ENCODE peak calls at places on chromosomes 13 and 19, in nine cellular contexts. V is ovary; M is tibial nerve; P is cardiac fibroblast; L is type B pancreatic cell; A is foreskin fibroblast; Y is SK-N-SH; S is brain microvascular endothelial cell; F is CD4-positive, alpha-beta T cell. X is an unnamed sample.

GRCh38 chr19:7718668-7719067 is 13.2 kb downstream of the CLEC4G start:
- DNase-seq in L (no peak), A (no peak), V (no peak), Y (no peak), F (peak; percentile 5), P (no peak), S (no peak), M (no peak), X (no peak)

GRCh38 chr13:102587916-102588315 is 8.9 kb upstream of the TPP2 start:
- DNase-seq in Y (no peak), P (no peak), M (no peak), F (no peak), A (no peak), S (no peak), L (no peak), V (no peak), X (no peak)

GRCh38 chr13:44801990-44802389 is 187.3 kb downstream of the NUFIP1 start:
- DNase-seq in S (peak; percentile 76), M (no peak), V (no peak), L (no peak), Y (no peak), F (no peak), P (peak; percentile 82), A (peak; percentile 94), X (no peak)

GRCh38 chr13:23715762-23716235 is 145.6 kb downstream of the TNFRSF19 start:
- DNase-seq in A (peak; percentile 15), L (no peak), F (no peak), P (no peak), M (no peak), V (no peak), Y (no peak), S (no peak), X (peak; percentile 26)

GRCh38 chr13:112349681-112350080 is 26.5 kb upstream of the SPACA7 start:
- DNase-seq in V (no peak), S (no peak), Y (no peak), A (no peak), L (no peak), M (no peak), P (no peak), F (no peak), X (no peak)

GRCh38 chr19:1852729-1853128 is 4.4 kb upstream of the REXO1 start:
- DNase-seq in S (no peak), V (no peak), M (no peak), P (no peak), L (no peak), F (no peak), A (no peak), Y (no peak), X (no peak)

GRCh38 chr13:41568990-41569387 is 111.6 kb downstream of the RGCC start:
- DNase-seq in A (peak; percentile 80), M (no peak), V (no peak), Y (no peak), L (no peak), S (no peak), F (no peak), P (peak; percentile 79), X (no peak)

GRCh38 chr19:36528921-36529518 is 949 bp upstream of the ZNF260 start:
- DNase-seq in P (no peak), S (no peak), L (no peak), A (no peak), V (no peak), M (no peak), Y (peak; percentile 25), F (no peak), X (peak; percentile 41)

GRCh38 chr13:26500618-26501320 is 56.7 kb upstream of the WASF3 start:
- DNase-seq in L (no peak), V (no peak), M (no peak), F (no peak), P (no peak), S (no peak), Y (no peak), A (no peak), X (no peak)

GRCh38 chr19:35123573-35123972 is 8.0 kb downstream of the FXYD3 start:
- DNase-seq in Y (no peak), P (no peak), A (peak; percentile 59), S (no peak), F (no peak), V (no peak), M (peak; percentile 65), L (no peak), X (no peak)

GRCh38 chr13:102236830-102237621 is 164.8 kb downstream of the FGF14 start:
- DNase-seq in Y (no peak), P (no peak), A (no peak), S (no peak), V (no peak), L (no peak), F (no peak), M (no peak), X (no peak)

GRCh38 chr13:94020833-94021232 is 458.6 kb downstream of the DCT start:
- DNase-seq in Y (no peak), F (no peak), A (peak; percentile 58), S (no peak), L (no peak), V (no peak), M (no peak), P (no peak), X (no peak)

DNA sequence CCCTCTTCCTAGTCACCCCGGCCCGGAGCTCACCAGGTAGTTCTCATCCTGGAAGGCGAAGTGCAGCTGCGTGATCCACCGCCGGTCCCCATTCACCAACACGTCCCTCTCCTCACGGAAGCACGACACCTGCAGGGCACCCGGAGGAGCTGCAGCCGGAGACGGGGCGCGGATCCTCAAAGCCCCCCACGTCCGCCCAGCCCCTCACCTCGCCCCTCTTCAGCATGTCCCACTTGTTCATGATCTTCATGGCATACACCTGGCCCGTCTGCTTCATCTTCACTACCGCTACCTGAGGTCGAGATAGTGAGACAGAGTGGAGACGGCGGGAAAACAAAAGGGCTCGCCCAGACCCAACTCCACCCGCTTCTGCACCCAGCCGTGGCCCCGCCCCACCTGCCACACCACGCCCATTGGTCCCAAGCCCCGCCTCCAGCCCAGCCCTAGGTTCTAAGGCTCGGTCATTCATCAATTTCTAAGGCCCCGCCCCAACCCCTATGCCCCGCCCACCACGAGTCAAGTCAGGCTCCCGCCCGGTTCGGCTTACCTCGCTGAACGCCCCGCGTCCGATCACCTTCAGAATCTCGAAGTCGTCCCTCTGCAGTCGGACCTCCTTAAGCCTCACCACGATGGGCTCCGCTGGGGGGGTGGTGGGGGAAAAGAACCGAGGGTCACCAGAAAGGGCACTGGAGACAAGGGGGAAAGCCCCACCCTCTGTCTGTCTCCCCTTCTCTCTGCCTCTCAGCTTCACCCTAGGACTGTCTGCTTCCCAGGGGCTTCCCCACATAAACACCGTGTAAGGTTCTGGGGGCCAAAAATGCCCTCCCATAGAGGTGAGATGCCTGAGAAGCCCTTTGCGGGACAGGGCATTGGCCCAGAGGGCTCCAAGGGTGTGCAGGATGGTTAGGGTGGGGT is 2.8 kb downstream of the DMPK start:
- DNase-seq in S (no peak), V (peak; percentile 95), L (peak; percentile 89), P (peak; percentile 51), A (peak; percentile 68), F (peak; percentile 67), M (peak; percentile 88), Y (peak; percentile 89), X (peak; percentile 96)
- TF ChIP-seq CTCF in S (peak; percentile 64), V (peak; percentile 68), L (peak; percentile 77), P (peak; percentile 34), A (peak; percentile 6), F (peak; percentile 78), M (peak; percentile 56), Y (no peak), X (peak; percentile 41)

DNA sequence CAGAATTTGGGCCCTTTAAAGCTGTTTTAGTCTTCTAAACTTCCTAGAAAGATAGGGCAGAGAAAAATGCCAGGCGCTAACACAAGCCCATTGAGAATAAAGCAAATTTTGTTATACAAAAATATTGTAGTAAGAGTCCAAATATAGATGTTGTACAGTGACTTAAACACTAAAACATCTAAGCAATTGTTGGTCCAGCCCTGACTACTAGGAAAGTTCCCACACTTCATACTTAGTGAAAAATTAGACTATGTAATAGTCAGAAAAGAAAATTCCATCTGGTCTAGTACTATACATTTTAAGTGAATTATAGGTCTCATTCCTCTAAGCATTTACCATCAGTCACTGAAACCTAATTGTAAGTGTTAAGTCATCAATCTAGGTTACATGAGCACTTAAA is 1518.3 kb upstream of the SLC10A2 start:
- DNase-seq in S (peak; percentile 33), Y (no peak), M (no peak), P (peak; percentile 4), F (no peak), A (peak; percentile 6), V (no peak), L (no peak), X (no peak)
- TF ChIP-seq CTCF in S (no peak), Y (no peak), M (no peak), P (no peak), F (no peak), A (no peak), V (no peak), L (no peak), X (no peak)

GRCh38 chr13:69580255-69580654 is 527.4 kb upstream of the ATXN8OS start:
- DNase-seq in P (no peak), F (no peak), M (no peak), L (no peak), Y (no peak), S (no peak), V (no peak), A (no peak), X (no peak)

DNA sequence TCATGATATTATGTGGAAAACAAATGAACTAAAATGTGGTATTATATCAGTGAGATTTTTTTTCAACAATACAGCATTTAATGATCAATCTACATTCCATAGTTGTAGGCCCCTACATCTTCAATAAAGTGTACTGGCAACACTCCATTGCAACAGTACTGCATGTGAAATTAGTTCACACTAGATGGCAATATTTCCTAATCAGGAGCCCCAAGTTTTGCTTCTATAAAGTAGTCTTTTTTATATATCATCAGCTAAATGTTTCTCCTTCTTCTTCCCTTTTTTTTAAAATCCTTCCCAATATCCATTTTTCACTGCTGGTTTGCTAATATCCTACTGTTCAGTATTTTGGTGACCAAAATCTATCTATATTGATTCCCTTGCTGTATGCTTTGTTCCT is 528.3 kb upstream of the ATXN8OS start:
- DNase-seq in A (no peak), F (no peak), V (no peak), M (no peak), S (no peak), P (no peak), L (no peak), Y (peak; percentile 18), X (peak; percentile 4)
- TF ChIP-seq CTCF in A (no peak), F (no peak), V (no peak), M (no peak), S (no peak), P (no peak), L (peak; percentile 46), Y (peak; percentile 29), X (no peak)

GRCh38 chr19:15251749-15252397 is 19.6 kb upstream of the EPHX3 start:
- DNase-seq in P (peak; percentile 99), Y (peak; percentile 77), F (no peak), L (peak; percentile 79), A (peak; percentile 93), M (peak; percentile 56), V (peak; percentile 92), S (peak; percentile 92), X (no peak)
- TF ChIP-seq CTCF in P (peak; percentile 76), Y (peak; percentile 60), F (no peak), L (peak; percentile 72), A (peak; percentile 68), M (peak; percentile 27), V (peak; percentile 76), S (peak; percentile 80), X (no peak)